ENCODE peak calls at places on chromosomes 5 and 9, in ten cellular contexts. One of them, this sample, is unnamed.
A peak's percentile ranks its signal among the peaks of the same experiment; 100 is the strongest.

GRCh38 chr5:38905516-38905915 is 59.7 kb downstream of the OSMR start:
- DNase-seq in naive thymus-derived CD4-positive, alpha-beta T cell: no peak
- DNase-seq in CD4-positive, alpha-beta memory T cell: no peak
- DNase-seq in heart right ventricle: no peak
- DNase-seq in left ventricle myocardium inferior: no peak
- DNase-seq in fibroblast of lung: peak; percentile 35
- DNase-seq in sigmoid colon: no peak
- DNase-seq in SK-N-SH: no peak
- DNase-seq in HCT116: no peak
- DNase-seq in psoas muscle: no peak
- DNase-seq in this sample: no peak

GRCh38 chr9:77498891-77499290 is 149.2 kb downstream of the GNA14 start:
- DNase-seq in naive thymus-derived CD4-positive, alpha-beta T cell: no peak
- DNase-seq in CD4-positive, alpha-beta memory T cell: no peak
- DNase-seq in heart right ventricle: no peak
- DNase-seq in left ventricle myocardium inferior: no peak
- DNase-seq in fibroblast of lung: peak; percentile 9
- DNase-seq in sigmoid colon: no peak
- DNase-seq in SK-N-SH: no peak
- DNase-seq in HCT116: no peak
- DNase-seq in psoas muscle: no peak
- DNase-seq in this sample: no peak

GRCh38 chr9:127035423-127035822 is 87.0 kb downstream of the ANGPTL2 start:
- DNase-seq in naive thymus-derived CD4-positive, alpha-beta T cell: no peak
- DNase-seq in CD4-positive, alpha-beta memory T cell: no peak
- DNase-seq in heart right ventricle: peak; percentile 62
- DNase-seq in left ventricle myocardium inferior: peak; percentile 71
- DNase-seq in fibroblast of lung: peak; percentile 90
- DNase-seq in sigmoid colon: peak; percentile 89
- DNase-seq in SK-N-SH: no peak
- DNase-seq in HCT116: no peak
- DNase-seq in psoas muscle: peak; percentile 80
- DNase-seq in this sample: no peak

GRCh38 chr9:130698514-130698913 is 4.9 kb downstream of the EXOSC2 start:
- DNase-seq in naive thymus-derived CD4-positive, alpha-beta T cell: no peak
- DNase-seq in CD4-positive, alpha-beta memory T cell: no peak
- DNase-seq in heart right ventricle: no peak
- DNase-seq in left ventricle myocardium inferior: no peak
- DNase-seq in fibroblast of lung: no peak
- DNase-seq in sigmoid colon: no peak
- DNase-seq in SK-N-SH: no peak
- DNase-seq in HCT116: no peak
- DNase-seq in psoas muscle: no peak
- DNase-seq in this sample: no peak

GRCh38 chr5:40356248-40356647 is 323.5 kb upstream of the PTGER4 start:
- DNase-seq in naive thymus-derived CD4-positive, alpha-beta T cell: no peak
- DNase-seq in CD4-positive, alpha-beta memory T cell: no peak
- DNase-seq in heart right ventricle: no peak
- DNase-seq in left ventricle myocardium inferior: no peak
- DNase-seq in fibroblast of lung: peak; percentile 11
- DNase-seq in sigmoid colon: no peak
- DNase-seq in SK-N-SH: no peak
- DNase-seq in HCT116: no peak
- DNase-seq in psoas muscle: no peak
- DNase-seq in this sample: no peak

GRCh38 chr9:128454991-128455390 is 815 bp upstream of the ODF2 start:
- DNase-seq in naive thymus-derived CD4-positive, alpha-beta T cell: no peak
- DNase-seq in CD4-positive, alpha-beta memory T cell: no peak
- DNase-seq in heart right ventricle: no peak
- DNase-seq in left ventricle myocardium inferior: no peak
- DNase-seq in fibroblast of lung: no peak
- DNase-seq in sigmoid colon: no peak
- DNase-seq in SK-N-SH: no peak
- DNase-seq in HCT116: no peak
- DNase-seq in psoas muscle: peak; percentile 41
- DNase-seq in this sample: no peak

GRCh38 chr5:86878250-86878649 is 260.5 kb downstream of the COX7C start:
- DNase-seq in naive thymus-derived CD4-positive, alpha-beta T cell: no peak
- DNase-seq in CD4-positive, alpha-beta memory T cell: no peak
- DNase-seq in heart right ventricle: no peak
- DNase-seq in left ventricle myocardium inferior: no peak
- DNase-seq in fibroblast of lung: peak; percentile 3
- DNase-seq in sigmoid colon: no peak
- DNase-seq in SK-N-SH: no peak
- DNase-seq in HCT116: no peak
- DNase-seq in psoas muscle: no peak
- DNase-seq in this sample: no peak

GRCh38 chr5:138874241-138874640 is 894 bp downstream of the LRRTM2 start:
- DNase-seq in naive thymus-derived CD4-positive, alpha-beta T cell: no peak
- DNase-seq in CD4-positive, alpha-beta memory T cell: no peak
- DNase-seq in heart right ventricle: no peak
- DNase-seq in left ventricle myocardium inferior: no peak
- DNase-seq in fibroblast of lung: peak; percentile 40
- DNase-seq in sigmoid colon: no peak
- DNase-seq in SK-N-SH: peak; percentile 39
- DNase-seq in HCT116: no peak
- DNase-seq in psoas muscle: no peak
- DNase-seq in this sample: no peak

GRCh38 chr5:94778299-94778698 is 159.8 kb downstream of the SLF1 start:
- DNase-seq in naive thymus-derived CD4-positive, alpha-beta T cell: no peak
- DNase-seq in CD4-positive, alpha-beta memory T cell: no peak
- DNase-seq in heart right ventricle: no peak
- DNase-seq in left ventricle myocardium inferior: no peak
- DNase-seq in fibroblast of lung: no peak
- DNase-seq in sigmoid colon: no peak
- DNase-seq in SK-N-SH: no peak
- DNase-seq in HCT116: no peak
- DNase-seq in psoas muscle: no peak
- DNase-seq in this sample: no peak

GRCh38 chr5:113761594-113761993 is 248.1 kb downstream of the YTHDC2 start:
- DNase-seq in naive thymus-derived CD4-positive, alpha-beta T cell: no peak
- DNase-seq in CD4-positive, alpha-beta memory T cell: no peak
- DNase-seq in heart right ventricle: no peak
- DNase-seq in left ventricle myocardium inferior: no peak
- DNase-seq in fibroblast of lung: no peak
- DNase-seq in sigmoid colon: no peak
- DNase-seq in SK-N-SH: no peak
- DNase-seq in HCT116: no peak
- DNase-seq in psoas muscle: no peak
- DNase-seq in this sample: no peak

GRCh38 chr5:160420331-160420610 is 1.4 kb upstream of the PTTG1 start:
- DNase-seq in naive thymus-derived CD4-positive, alpha-beta T cell: no peak
- DNase-seq in CD4-positive, alpha-beta memory T cell: no peak
- DNase-seq in heart right ventricle: no peak
- DNase-seq in left ventricle myocardium inferior: no peak
- DNase-seq in fibroblast of lung: no peak
- DNase-seq in sigmoid colon: no peak
- DNase-seq in SK-N-SH: no peak
- DNase-seq in HCT116: no peak
- DNase-seq in psoas muscle: no peak
- DNase-seq in this sample: peak; percentile 5
- H3K4me1 ChIP-seq in naive thymus-derived CD4-positive, alpha-beta T cell: peaks cover 40% of the 10 kb centered on the region
- H3K4me1 ChIP-seq in CD4-positive, alpha-beta memory T cell: peaks cover 76% of the 10 kb centered on the region
- H3K4me1 ChIP-seq in heart right ventricle: peaks cover 36% of the 10 kb centered on the region
- H3K4me1 ChIP-seq in left ventricle myocardium inferior: peaks cover 46% of the 10 kb centered on the region
- H3K4me1 ChIP-seq in fibroblast of lung: peaks cover 10% of the 10 kb centered on the region
- H3K4me1 ChIP-seq in sigmoid colon: peaks cover 26% of the 10 kb centered on the region
- H3K4me1 ChIP-seq in SK-N-SH: peaks cover 16% of the 10 kb centered on the region
- H3K4me1 ChIP-seq in HCT116: peaks cover 27% of the 10 kb centered on the region
- H3K4me1 ChIP-seq in psoas muscle: peaks cover 21% of the 10 kb centered on the region
- H3K4me1 ChIP-seq in this sample: peaks cover 42% of the 10 kb centered on the region

GRCh38 chr5:155052532-155052931 is 39.0 kb downstream of the KIF4B start:
- DNase-seq in naive thymus-derived CD4-positive, alpha-beta T cell: no peak
- DNase-seq in CD4-positive, alpha-beta memory T cell: no peak
- DNase-seq in heart right ventricle: no peak
- DNase-seq in left ventricle myocardium inferior: no peak
- DNase-seq in fibroblast of lung: no peak
- DNase-seq in sigmoid colon: no peak
- DNase-seq in SK-N-SH: no peak
- DNase-seq in HCT116: no peak
- DNase-seq in psoas muscle: no peak
- DNase-seq in this sample: no peak

GRCh38 chr5:155049569-155050383 is 36.2 kb downstream of the KIF4B start:
- DNase-seq in naive thymus-derived CD4-positive, alpha-beta T cell: no peak
- DNase-seq in CD4-positive, alpha-beta memory T cell: no peak
- DNase-seq in heart right ventricle: no peak
- DNase-seq in left ventricle myocardium inferior: no peak
- DNase-seq in fibroblast of lung: no peak
- DNase-seq in sigmoid colon: no peak
- DNase-seq in SK-N-SH: no peak
- DNase-seq in HCT116: peak; percentile 7
- DNase-seq in psoas muscle: no peak
- DNase-seq in this sample: no peak

GRCh38 chr5:155053482-155053881 is 39.9 kb downstream of the KIF4B start:
- DNase-seq in naive thymus-derived CD4-positive, alpha-beta T cell: no peak
- DNase-seq in CD4-positive, alpha-beta memory T cell: no peak
- DNase-seq in heart right ventricle: no peak
- DNase-seq in left ventricle myocardium inferior: no peak
- DNase-seq in fibroblast of lung: no peak
- DNase-seq in sigmoid colon: no peak
- DNase-seq in SK-N-SH: no peak
- DNase-seq in HCT116: no peak
- DNase-seq in psoas muscle: no peak
- DNase-seq in this sample: no peak

GRCh38 chr5:155047818-155048217 is 34.3 kb downstream of the KIF4B start:
- DNase-seq in naive thymus-derived CD4-positive, alpha-beta T cell: no peak
- DNase-seq in CD4-positive, alpha-beta memory T cell: no peak
- DNase-seq in heart right ventricle: no peak
- DNase-seq in left ventricle myocardium inferior: no peak
- DNase-seq in fibroblast of lung: no peak
- DNase-seq in sigmoid colon: no peak
- DNase-seq in SK-N-SH: no peak
- DNase-seq in HCT116: no peak
- DNase-seq in psoas muscle: no peak
- DNase-seq in this sample: no peak

DNA sequence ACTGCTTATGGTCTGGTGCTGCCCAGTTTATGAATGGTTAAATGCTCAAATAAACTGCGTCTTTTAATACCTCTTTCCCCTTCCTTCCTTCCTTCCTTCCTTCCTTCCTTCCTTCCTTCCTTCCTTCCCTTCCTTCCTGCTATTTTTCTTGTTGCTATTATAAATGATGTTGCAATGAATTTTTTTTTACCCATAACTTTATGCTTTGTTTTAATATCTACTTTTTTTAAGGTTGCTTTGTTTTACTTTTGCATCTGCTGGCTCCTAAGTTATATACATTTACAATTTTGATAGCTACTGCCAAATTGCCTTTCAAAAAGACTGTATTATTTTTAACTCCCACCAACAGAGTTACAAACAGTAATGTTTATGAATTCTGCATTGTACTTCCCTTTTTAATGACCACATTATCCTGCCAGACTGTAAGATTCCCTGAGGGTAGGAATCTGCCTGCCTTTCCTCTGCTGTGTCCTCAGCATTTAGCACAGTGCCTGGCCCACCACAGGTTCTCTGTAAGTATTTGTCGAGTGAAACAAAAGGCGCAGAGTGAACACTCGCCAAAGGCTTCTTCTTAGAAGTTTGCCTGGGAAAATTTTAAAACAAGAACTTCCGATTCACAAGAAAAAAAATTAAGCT is 36.9 kb downstream of the KIF4B start:
- DNase-seq in naive thymus-derived CD4-positive, alpha-beta T cell: no peak
- DNase-seq in CD4-positive, alpha-beta memory T cell: no peak
- DNase-seq in heart right ventricle: no peak
- DNase-seq in left ventricle myocardium inferior: no peak
- DNase-seq in fibroblast of lung: no peak
- DNase-seq in sigmoid colon: no peak
- DNase-seq in SK-N-SH: no peak
- DNase-seq in HCT116: no peak
- DNase-seq in psoas muscle: no peak
- DNase-seq in this sample: no peak
- H3K4me1 ChIP-seq in naive thymus-derived CD4-positive, alpha-beta T cell: no peaks in the 10 kb centered on the region
- H3K4me1 ChIP-seq in CD4-positive, alpha-beta memory T cell: no peaks in the 10 kb centered on the region
- H3K4me1 ChIP-seq in heart right ventricle: peaks cover 4% of the 10 kb centered on the region
- H3K4me1 ChIP-seq in left ventricle myocardium inferior: peaks cover 18% of the 10 kb centered on the region
- H3K4me1 ChIP-seq in fibroblast of lung: no peaks in the 10 kb centered on the region
- H3K4me1 ChIP-seq in sigmoid colon: no peaks in the 10 kb centered on the region
- H3K4me1 ChIP-seq in SK-N-SH: no peaks in the 10 kb centered on the region
- H3K4me1 ChIP-seq in HCT116: no peaks in the 10 kb centered on the region
- H3K4me1 ChIP-seq in psoas muscle: no peaks in the 10 kb centered on the region
- H3K4me1 ChIP-seq in this sample: no peaks in the 10 kb centered on the region

DNA sequence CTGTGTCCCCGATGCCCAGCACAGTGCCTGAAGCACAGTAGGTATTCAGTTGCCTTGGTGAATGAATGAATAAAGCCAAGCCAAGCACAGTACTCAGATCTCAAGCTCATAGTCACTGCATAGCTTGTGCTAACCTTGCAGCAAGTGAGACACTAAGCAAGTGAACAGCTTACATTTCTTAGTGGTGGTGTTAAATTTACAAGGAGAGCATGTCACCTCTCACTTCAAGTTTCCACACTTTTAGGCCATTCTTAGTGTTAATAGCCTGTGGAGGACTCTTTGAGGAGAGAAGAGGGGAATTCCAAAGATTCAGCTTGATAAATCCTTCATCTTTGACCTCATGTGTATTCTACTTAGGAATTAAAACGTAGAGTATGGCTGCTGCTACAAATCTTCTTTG is 104.7 kb downstream of the C9orf152 start:
- DNase-seq in naive thymus-derived CD4-positive, alpha-beta T cell: no peak
- DNase-seq in CD4-positive, alpha-beta memory T cell: no peak
- DNase-seq in heart right ventricle: no peak
- DNase-seq in left ventricle myocardium inferior: no peak
- DNase-seq in fibroblast of lung: no peak
- DNase-seq in sigmoid colon: no peak
- DNase-seq in SK-N-SH: no peak
- DNase-seq in HCT116: no peak
- DNase-seq in psoas muscle: no peak
- DNase-seq in this sample: no peak
- H3K4me1 ChIP-seq in naive thymus-derived CD4-positive, alpha-beta T cell: no peaks in the 10 kb centered on the region
- H3K4me1 ChIP-seq in CD4-positive, alpha-beta memory T cell: no peaks in the 10 kb centered on the region
- H3K4me1 ChIP-seq in heart right ventricle: peaks cover 90% of the 10 kb centered on the region
- H3K4me1 ChIP-seq in left ventricle myocardium inferior: peaks cover 90% of the 10 kb centered on the region
- H3K4me1 ChIP-seq in fibroblast of lung: peaks cover 37% of the 10 kb centered on the region
- H3K4me1 ChIP-seq in sigmoid colon: peaks cover 25% of the 10 kb centered on the region
- H3K4me1 ChIP-seq in SK-N-SH: peaks cover 27% of the 10 kb centered on the region
- H3K4me1 ChIP-seq in HCT116: no peaks in the 10 kb centered on the region
- H3K4me1 ChIP-seq in psoas muscle: no peaks in the 10 kb centered on the region
- H3K4me1 ChIP-seq in this sample: no peaks in the 10 kb centered on the region

GRCh38 chr9:136552117-136552685 is 6.4 kb upstream of the NOTCH1 start:
- DNase-seq in naive thymus-derived CD4-positive, alpha-beta T cell: no peak
- DNase-seq in CD4-positive, alpha-beta memory T cell: no peak
- DNase-seq in heart right ventricle: no peak
- DNase-seq in left ventricle myocardium inferior: no peak
- DNase-seq in fibroblast of lung: peak; percentile 86
- DNase-seq in sigmoid colon: no peak
- DNase-seq in SK-N-SH: no peak
- DNase-seq in HCT116: no peak
- DNase-seq in psoas muscle: no peak
- DNase-seq in this sample: no peak
- H3K4me1 ChIP-seq in naive thymus-derived CD4-positive, alpha-beta T cell: no peaks in the 10 kb centered on the region
- H3K4me1 ChIP-seq in CD4-positive, alpha-beta memory T cell: peaks cover 16% of the 10 kb centered on the region
- H3K4me1 ChIP-seq in heart right ventricle: peaks cover 43% of the 10 kb centered on the region
- H3K4me1 ChIP-seq in left ventricle myocardium inferior: peaks cover 32% of the 10 kb centered on the region
- H3K4me1 ChIP-seq in fibroblast of lung: peaks cover 15% of the 10 kb centered on the region
- H3K4me1 ChIP-seq in sigmoid colon: peaks cover 85% of the 10 kb centered on the region
- H3K4me1 ChIP-seq in SK-N-SH: peaks cover 26% of the 10 kb centered on the region
- H3K4me1 ChIP-seq in HCT116: peaks cover 42% of the 10 kb centered on the region
- H3K4me1 ChIP-seq in psoas muscle: peaks cover 15% of the 10 kb centered on the region
- H3K4me1 ChIP-seq in this sample: peaks cover 7% of the 10 kb centered on the region

GRCh38 chr5:78594014-78594413 is 54.6 kb downstream of the LHFPL2 start:
- DNase-seq in naive thymus-derived CD4-positive, alpha-beta T cell: no peak
- DNase-seq in CD4-positive, alpha-beta memory T cell: no peak
- DNase-seq in heart right ventricle: no peak
- DNase-seq in left ventricle myocardium inferior: no peak
- DNase-seq in fibroblast of lung: no peak
- DNase-seq in sigmoid colon: no peak
- DNase-seq in SK-N-SH: no peak
- DNase-seq in HCT116: no peak
- DNase-seq in psoas muscle: no peak
- DNase-seq in this sample: no peak
- H3K4me1 ChIP-seq in naive thymus-derived CD4-positive, alpha-beta T cell: no peaks in the 10 kb centered on the region
- H3K4me1 ChIP-seq in CD4-positive, alpha-beta memory T cell: no peaks in the 10 kb centered on the region
- H3K4me1 ChIP-seq in heart right ventricle: peaks cover 72% of the 10 kb centered on the region
- H3K4me1 ChIP-seq in left ventricle myocardium inferior: peaks cover 73% of the 10 kb centered on the region
- H3K4me1 ChIP-seq in fibroblast of lung: peaks cover 40% of the 10 kb centered on the region
- H3K4me1 ChIP-seq in sigmoid colon: peaks cover 65% of the 10 kb centered on the region
- H3K4me1 ChIP-seq in SK-N-SH: peaks cover 71% of the 10 kb centered on the region
- H3K4me1 ChIP-seq in HCT116: peaks cover 84% of the 10 kb centered on the region
- H3K4me1 ChIP-seq in psoas muscle: peaks cover 48% of the 10 kb centered on the region
- H3K4me1 ChIP-seq in this sample: peaks cover 54% of the 10 kb centered on the region

This sample was measured in Panc1.